ENCODE peak calls at places on chromosome 7, in four cellular contexts. One of them, this sample, is unnamed.

GRCh38 chr7:98000356-98000755 is 10.4 kb upstream of the OCM2 start:
- DNase-seq in H1: no peak
- DNase-seq in HepG2: no peak
- DNase-seq in GM12878: no peak
- DNase-seq in this sample: no peak

GRCh38 chr7:118573065-118573464 is 348.6 kb downstream of the ANKRD7 start:
- DNase-seq in H1: no peak
- DNase-seq in HepG2: no peak
- DNase-seq in GM12878: no peak
- DNase-seq in this sample: peak

GRCh38 chr7:130884437-130885417 is 150.7 kb upstream of the KLF14 start:
- DNase-seq in H1: peak
- DNase-seq in HepG2: peak
- DNase-seq in GM12878: no peak
- DNase-seq in this sample: no peak

GRCh38 chr7:2870471-2870941 is 26.4 kb upstream of the GNA12 start:
- DNase-seq in H1: no peak
- DNase-seq in HepG2: no peak
- DNase-seq in GM12878: no peak
- DNase-seq in this sample: peak

GRCh38 chr7:94272821-94273583 is 121.7 kb upstream of the COL1A2 start:
- DNase-seq in H1: no peak
- DNase-seq in HepG2: no peak
- DNase-seq in GM12878: no peak
- DNase-seq in this sample: no peak

GRCh38 chr7:116984917-116985316 is 31.6 kb downstream of the ST7 start:
- DNase-seq in H1: no peak
- DNase-seq in HepG2: peak
- DNase-seq in GM12878: no peak
- DNase-seq in this sample: peak

GRCh38 chr7:32958046-32959025 is 1.1 kb downstream of the FKBP9 start:
- DNase-seq in H1: peak
- DNase-seq in HepG2: peak
- DNase-seq in GM12878: no peak
- DNase-seq in this sample: no peak

GRCh38 chr7:24152356-24152755 is 131.6 kb upstream of the NPY start:
- DNase-seq in H1: no peak
- DNase-seq in HepG2: no peak
- DNase-seq in GM12878: no peak
- DNase-seq in this sample: no peak

GRCh38 chr7:55100172-55100961 is 81.5 kb downstream of the EGFR start:
- DNase-seq in H1: no peak
- DNase-seq in HepG2: no peak
- DNase-seq in GM12878: no peak
- DNase-seq in this sample: no peak

GRCh38 chr7:55387062-55387965 is 22.2 kb downstream of the LANCL2 start:
- DNase-seq in H1: no peak
- DNase-seq in HepG2: peak
- DNase-seq in GM12878: no peak
- DNase-seq in this sample: no peak

GRCh38 chr7:29106128-29106988 is 40.0 kb downstream of the CPVL start:
- DNase-seq in H1: no peak
- DNase-seq in HepG2: peak
- DNase-seq in GM12878: no peak
- DNase-seq in this sample: peak

GRCh38 chr7:156928406-156928747 is 21.1 kb upstream of the NOM1 start:
- DNase-seq in H1: no peak
- DNase-seq in HepG2: no peak
- DNase-seq in GM12878: no peak
- DNase-seq in this sample: no peak

GRCh38 chr7:81624021-81624630 is 145.7 kb downstream of the HGF start:
- DNase-seq in H1: no peak
- DNase-seq in HepG2: peak
- DNase-seq in GM12878: no peak
- DNase-seq in this sample: no peak

GRCh38 chr7:140402178-140402835 is 1.6 kb upstream of the RAB19 start:
- DNase-seq in H1: no peak
- DNase-seq in HepG2: no peak
- DNase-seq in GM12878: no peak
- DNase-seq in this sample: no peak

GRCh38 chr7:27170936-27171635 is 3.0 kb downstream of the HOXA10 start:
- DNase-seq in H1: peak
- DNase-seq in HepG2: peak
- DNase-seq in GM12878: no peak
- DNase-seq in this sample: no peak

GRCh38 chr7:81211204-81211603 is 292.4 kb upstream of the SEMA3C start:
- DNase-seq in H1: no peak
- DNase-seq in HepG2: no peak
- DNase-seq in GM12878: no peak
- DNase-seq in this sample: no peak

GRCh38 chr7:137908106-137908505 is 61.3 kb upstream of the DGKI start:
- DNase-seq in H1: no peak
- DNase-seq in HepG2: no peak
- DNase-seq in GM12878: no peak
- DNase-seq in this sample: no peak

GRCh38 chr7:84497873-84498272 is 303.3 kb upstream of the SEMA3A start:
- DNase-seq in H1: no peak
- DNase-seq in HepG2: no peak
- DNase-seq in GM12878: no peak
- DNase-seq in this sample: no peak

GRCh38 chr7:127755965-127756364 is 104.0 kb downstream of the SND1 start:
- DNase-seq in H1: no peak
- DNase-seq in HepG2: no peak
- DNase-seq in GM12878: no peak
- DNase-seq in this sample: no peak

GRCh38 chr7:84746347-84746746 is 440.5 kb downstream of the SEMA3D start:
- DNase-seq in H1: no peak
- DNase-seq in HepG2: no peak
- DNase-seq in GM12878: no peak
- DNase-seq in this sample: peak

GRCh38 chr7:30264052-30264451 is 20.3 kb upstream of the ZNRF2 start:
- DNase-seq in H1: no peak
- DNase-seq in HepG2: no peak
- DNase-seq in GM12878: no peak
- DNase-seq in this sample: no peak

GRCh38 chr7:82319674-82320118 is 123.9 kb downstream of the CACNA2D1 start:
- DNase-seq in H1: no peak
- DNase-seq in HepG2: no peak
- DNase-seq in GM12878: no peak
- DNase-seq in this sample: peak

GRCh38 chr7:70569335-70569819 is 562.6 kb upstream of the GALNT17 start:
- DNase-seq in H1: no peak
- DNase-seq in HepG2: no peak
- DNase-seq in GM12878: peak
- DNase-seq in this sample: no peak

GRCh38 chr7:28908775-28909174 is 49.4 kb downstream of the TRIL start:
- DNase-seq in H1: no peak
- DNase-seq in HepG2: no peak
- DNase-seq in GM12878: no peak
- DNase-seq in this sample: no peak

GRCh38 chr7:94182721-94183120 is 178.6 kb upstream of the BET1 start:
- DNase-seq in H1: no peak
- DNase-seq in HepG2: no peak
- DNase-seq in GM12878: no peak
- DNase-seq in this sample: no peak

GRCh38 chr7:1329261-1329660 is 96.6 kb downstream of the UNCX start:
- DNase-seq in H1: peak
- DNase-seq in HepG2: no peak
- DNase-seq in GM12878: no peak
- DNase-seq in this sample: no peak

GRCh38 chr7:1331026-1331425 is 98.4 kb downstream of the UNCX start:
- DNase-seq in H1: peak
- DNase-seq in HepG2: no peak
- DNase-seq in GM12878: no peak
- DNase-seq in this sample: peak

GRCh38 chr7:1336509-1336908 is 103.8 kb downstream of the UNCX start:
- DNase-seq in H1: no peak
- DNase-seq in HepG2: no peak
- DNase-seq in GM12878: no peak
- DNase-seq in this sample: no peak

GRCh38 chr7:1329966-1330915 is 97.6 kb downstream of the UNCX start:
- DNase-seq in H1: peak
- DNase-seq in HepG2: no peak
- DNase-seq in GM12878: no peak
- DNase-seq in this sample: peak

GRCh38 chr7:1331576-1332467 is 99.2 kb downstream of the UNCX start:
- DNase-seq in H1: no peak
- DNase-seq in HepG2: no peak
- DNase-seq in GM12878: no peak
- DNase-seq in this sample: peak
- TF ChIP-seq TCF12 in H1: no peak
- TF ChIP-seq TCF12 in HepG2: no peak
- TF ChIP-seq TCF12 in GM12878: no peak
- TF ChIP-seq TCF12 in this sample: no peak

DNA sequence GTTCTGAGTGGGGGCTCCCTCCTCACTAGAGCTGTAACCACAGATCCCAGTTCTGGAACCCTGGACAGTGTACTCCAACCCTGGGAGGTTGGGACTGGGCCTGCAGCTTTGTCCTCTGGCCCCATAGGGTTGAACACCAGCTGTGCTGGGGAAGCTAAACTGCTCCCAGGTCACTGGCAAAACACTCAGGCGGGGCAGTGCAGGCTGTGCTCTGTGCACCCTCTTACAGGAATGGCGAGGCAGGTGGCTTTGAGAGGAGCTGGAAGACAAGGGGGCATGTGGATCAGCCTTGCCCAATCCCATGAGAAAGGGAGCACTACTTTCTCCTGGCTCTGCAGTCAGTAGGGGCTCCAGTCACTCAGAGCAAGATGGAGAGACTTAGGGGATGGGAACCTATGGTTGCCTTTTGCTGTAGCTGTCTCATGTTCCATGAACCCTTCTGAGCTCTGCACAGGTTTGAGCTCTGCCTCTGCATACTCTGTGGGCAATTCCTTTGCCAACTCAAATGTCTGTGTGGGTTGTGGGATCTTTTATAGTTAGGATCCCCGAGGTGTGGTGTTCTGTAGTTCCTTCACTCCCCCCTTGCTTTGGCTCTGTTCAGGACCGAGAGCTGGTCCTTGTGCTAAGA is 90.7 kb downstream of the SLC25A40 start:
- DNase-seq in H1: no peak
- DNase-seq in HepG2: no peak
- DNase-seq in GM12878: no peak
- DNase-seq in this sample: no peak
- TF ChIP-seq SIN3A in H1: no peak
- TF ChIP-seq SIN3A in HepG2: no peak
- TF ChIP-seq SIN3A in GM12878: no peak
- TF ChIP-seq SIN3A in this sample: no peak

GRCh38 chr7:74044366-74045350 is 16.7 kb downstream of the ELN start:
- DNase-seq in H1: no peak
- DNase-seq in HepG2: no peak
- DNase-seq in GM12878: no peak
- DNase-seq in this sample: no peak
- TF ChIP-seq TCF12 in H1: no peak
- TF ChIP-seq TCF12 in HepG2: no peak
- TF ChIP-seq TCF12 in GM12878: no peak
- TF ChIP-seq TCF12 in this sample: no peak

GRCh38 chr7:50362712-50363282 is 58.3 kb downstream of the IKZF1 start:
- DNase-seq in H1: no peak
- DNase-seq in HepG2: no peak
- DNase-seq in GM12878: no peak
- DNase-seq in this sample: no peak
- TF ChIP-seq SIN3A in H1: no peak
- TF ChIP-seq SIN3A in HepG2: no peak
- TF ChIP-seq SIN3A in GM12878: no peak
- TF ChIP-seq SIN3A in this sample: no peak

GRCh38 chr7:16130127-16131110 is 290.9 kb downstream of the CRPPA start:
- DNase-seq in H1: no peak
- DNase-seq in HepG2: no peak
- DNase-seq in GM12878: no peak
- DNase-seq in this sample: no peak

GRCh38 chr7:16129431-16130126 is 291.8 kb downstream of the CRPPA start:
- DNase-seq in H1: no peak
- DNase-seq in HepG2: no peak
- DNase-seq in GM12878: no peak
- DNase-seq in this sample: no peak
- TF ChIP-seq TCF12 in H1: no peak
- TF ChIP-seq TCF12 in HepG2: no peak
- TF ChIP-seq TCF12 in GM12878: no peak
- TF ChIP-seq TCF12 in this sample: peak

GRCh38 chr7:4906682-4907081 is 23.2 kb upstream of the RADIL start:
- DNase-seq in H1: no peak
- DNase-seq in HepG2: no peak
- DNase-seq in GM12878: no peak
- DNase-seq in this sample: no peak
- TF ChIP-seq SIN3A in H1: no peak
- TF ChIP-seq SIN3A in HepG2: no peak
- TF ChIP-seq SIN3A in GM12878: no peak
- TF ChIP-seq SIN3A in this sample: no peak

DNA sequence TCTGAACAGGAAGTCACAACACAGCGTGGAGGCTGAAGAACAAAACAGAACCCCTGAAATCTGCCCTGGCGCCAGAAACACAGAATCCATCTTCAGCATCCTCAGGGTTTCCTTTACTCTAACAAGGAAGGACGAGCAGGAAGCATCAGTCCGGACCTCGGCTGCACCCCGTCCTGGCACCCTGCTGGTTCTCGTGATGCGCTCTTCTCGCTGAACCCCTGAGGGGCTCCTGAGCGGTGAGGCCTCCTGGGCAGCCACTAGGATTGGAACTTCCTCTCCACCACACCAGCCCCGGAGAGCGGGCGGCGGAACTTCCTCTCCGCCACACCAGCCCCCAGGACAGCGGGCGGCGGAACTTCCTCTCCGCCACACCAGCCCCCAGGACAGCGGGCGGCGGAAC is 461.9 kb downstream of the PTPRN2 start:
- DNase-seq in H1: no peak
- DNase-seq in HepG2: no peak
- DNase-seq in GM12878: no peak
- DNase-seq in this sample: no peak
- TF ChIP-seq TCF12 in H1: no peak
- TF ChIP-seq TCF12 in HepG2: no peak
- TF ChIP-seq TCF12 in GM12878: no peak
- TF ChIP-seq TCF12 in this sample: no peak

DNA sequence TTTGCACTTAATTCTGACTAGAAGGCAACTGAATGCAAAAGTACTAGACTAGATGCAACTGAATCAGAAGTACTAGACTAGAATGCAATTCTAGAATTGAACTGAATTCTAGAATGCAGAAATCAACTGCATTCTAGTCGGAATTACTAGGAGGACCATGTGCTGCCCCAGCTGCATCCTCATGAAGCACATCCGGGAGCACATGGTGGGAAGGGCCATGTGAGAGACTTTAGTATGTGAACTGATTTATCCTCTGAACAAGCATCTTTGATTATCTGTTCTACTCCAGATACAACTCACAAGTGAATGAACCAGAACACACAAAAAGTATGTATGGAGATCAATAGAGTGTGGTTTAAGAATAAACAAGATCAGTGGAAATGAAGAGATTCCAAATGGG is 115.1 kb downstream of the GALNT11 start:
- DNase-seq in H1: no peak
- DNase-seq in HepG2: no peak
- DNase-seq in GM12878: no peak
- DNase-seq in this sample: no peak
- TF ChIP-seq SIN3A in H1: no peak
- TF ChIP-seq SIN3A in HepG2: no peak
- TF ChIP-seq SIN3A in GM12878: no peak
- TF ChIP-seq SIN3A in this sample: no peak